ENCODE peak calls at places on chromosomes 3 and 15, in four cellular contexts. S, R, M and V are unnamed samples.

GRCh38 chr3:13894096-13894811 is 14.4 kb upstream of the WNT7A start:
- DNase-seq in S (no peak), R (no peak), M (no peak), V (no peak)

GRCh38 chr3:70076394-70076793 is 76.9 kb downstream of the SAMMSON start:
- DNase-seq in R (no peak), M (no peak), S (no peak), V (no peak)

GRCh38 chr15:63107895-63108546 is 13.6 kb upstream of the LACTB start:
- DNase-seq in M (no peak), R (peak; percentile 100), S (no peak), V (peak; percentile 99)

GRCh38 chr3:169744332-169745054 is 20.4 kb downstream of the TERC start:
- DNase-seq in M (peak; percentile 31), R (peak; percentile 22), S (peak; percentile 31), V (no peak)

GRCh38 chr3:134059680-134060560 is 30.2 kb upstream of the SLCO2A1 start:
- DNase-seq in R (peak; percentile 19), S (peak; percentile 33), M (no peak), V (no peak)

GRCh38 chr15:59887211-59887610 is 116.9 kb upstream of the FOXB1 start:
- DNase-seq in M (no peak), R (no peak), S (peak; percentile 54), V (no peak)

GRCh38 chr3:25856902-25857518 is 67.1 kb downstream of the OXSM start:
- DNase-seq in M (no peak), S (peak; percentile 74), R (peak; percentile 67), V (peak; percentile 59)

GRCh38 chr15:49282366-49282765 is 112.3 kb downstream of the GALK2 start:
- DNase-seq in R (peak; percentile 88), S (no peak), M (no peak), V (no peak)

GRCh38 chr3:154690413-154690812 is 260.4 kb upstream of the GPR149 start:
- DNase-seq in S (no peak), R (no peak), M (no peak), V (no peak)

DNA sequence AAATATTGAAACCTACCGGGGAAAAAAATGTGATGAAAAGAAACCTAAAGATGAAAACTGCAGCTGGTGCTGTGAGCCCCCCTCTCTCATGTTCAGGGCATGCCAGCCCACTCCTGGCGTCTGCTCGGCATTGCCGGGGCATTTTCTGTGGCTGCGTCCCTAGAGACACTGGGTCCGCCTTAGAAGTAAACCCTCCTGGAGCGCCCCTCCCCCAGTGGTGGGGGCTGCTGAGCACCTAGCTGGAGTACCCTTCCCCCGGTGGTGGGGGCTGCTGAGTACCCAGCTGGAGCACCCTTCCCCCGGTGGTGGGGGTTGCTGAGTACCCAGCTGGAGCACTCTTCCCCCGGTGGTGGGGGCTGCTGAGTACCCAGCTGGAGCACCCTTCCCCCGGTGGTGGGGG is 24.5 kb upstream of the GABRA5 start:
- DNase-seq in S (no peak), R (no peak), M (no peak), V (no peak)
- H3K4ac ChIP-seq in S (no peak overlapping the region), R (no peak overlapping the region), M (no peak overlapping the region), V (no peak overlapping the region)

DNA sequence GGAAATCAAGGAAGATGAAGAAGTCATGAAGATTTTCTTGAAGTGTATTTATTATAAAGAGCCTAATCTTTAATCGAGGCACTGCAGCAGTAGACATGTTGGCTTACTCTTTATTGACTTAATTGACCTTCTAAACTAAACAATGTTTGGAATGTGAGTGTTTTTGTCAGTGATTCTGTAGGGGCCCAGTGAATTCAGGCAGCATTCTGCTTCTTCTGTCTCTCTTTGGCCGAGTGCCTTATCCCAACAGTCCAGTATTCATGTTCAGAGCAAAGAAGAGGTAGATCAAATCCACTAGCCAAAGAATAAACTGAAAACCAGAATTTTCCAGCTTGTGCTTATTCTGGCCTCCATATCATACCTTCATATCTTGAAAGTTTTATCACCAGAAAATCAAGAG is 55.7 kb downstream of the RLBP1 start:
- DNase-seq in R (peak; percentile 29), M (no peak), S (no peak), V (no peak)
- H3K4ac ChIP-seq in R (no peak overlapping the region), M (no peak overlapping the region), S (no peak overlapping the region), V (no peak overlapping the region)

GRCh38 chr15:89002830-89003229 is 85.4 kb upstream of the ABHD2 start:
- DNase-seq in S (no peak), R (no peak), M (no peak), V (no peak)
- H3K4ac ChIP-seq in S (no peak overlapping the region), R (peak overlapping the region; percentile 92), M (no peak overlapping the region), V (peak overlapping the region; percentile 69)

GRCh38 chr3:184712248-184712559 is 340 bp upstream of the MAGEF1 start:
- DNase-seq in S (peak; percentile 26), R (no peak), M (no peak), V (no peak)
- H3K4ac ChIP-seq in S (no peak overlapping the region), R (peak overlapping the region; percentile 85), M (no peak overlapping the region), V (peak overlapping the region; percentile 27)

GRCh38 chr3:131690800-131691199 is 188.0 kb upstream of the MRPL3 start:
- DNase-seq in S (no peak), M (no peak), R (no peak), V (no peak)
- H3K4ac ChIP-seq in S (no peak overlapping the region), M (no peak overlapping the region), R (no peak overlapping the region), V (no peak overlapping the region)